ENCODE peak calls at places on chromosomes 12 and 14, in eight cellular contexts. One of them, this sample, is unnamed. For H3K4me1 and H3K36me3, the result is how much of the 10 kb centered on the place peaks cover.

GRCh38 chr12:47949441-47950341 is 13.7 kb upstream of the TMEM106C start:
- DNase-seq in upper lobe of right lung: peak
- DNase-seq in adrenal gland: peak
- DNase-seq in psoas muscle: peak
- DNase-seq in effector memory CD4-positive, alpha-beta T cell: peak
- DNase-seq in Karpas-422: peak
- DNase-seq in heart right ventricle: peak
- DNase-seq in iPS DF 6.9: peak
- DNase-seq in this sample: no peak

GRCh38 chr14:105151838-105152793 is 16.5 kb downstream of the JAG2 start:
- DNase-seq in effector memory CD4-positive, alpha-beta T cell: no peak
- DNase-seq in upper lobe of right lung: no peak
- DNase-seq in Karpas-422: no peak
- DNase-seq in psoas muscle: peak
- DNase-seq in iPS DF 6.9: no peak
- DNase-seq in heart right ventricle: peak
- DNase-seq in adrenal gland: no peak
- DNase-seq in this sample: no peak

GRCh38 chr14:74555476-74556050 is 56.5 kb downstream of the LTBP2 start:
- DNase-seq in upper lobe of right lung: no peak
- DNase-seq in adrenal gland: no peak
- DNase-seq in heart right ventricle: no peak
- DNase-seq in Karpas-422: no peak
- DNase-seq in psoas muscle: peak
- DNase-seq in effector memory CD4-positive, alpha-beta T cell: no peak
- DNase-seq in iPS DF 6.9: no peak
- DNase-seq in this sample: no peak

GRCh38 chr14:99698236-99698635 is 14.1 kb downstream of the CYP46A1 start:
- DNase-seq in upper lobe of right lung: no peak
- DNase-seq in psoas muscle: no peak
- DNase-seq in heart right ventricle: no peak
- DNase-seq in Karpas-422: no peak
- DNase-seq in adrenal gland: no peak
- DNase-seq in effector memory CD4-positive, alpha-beta T cell: no peak
- DNase-seq in iPS DF 6.9: no peak
- DNase-seq in this sample: no peak

GRCh38 chr12:10672231-10672868 is 1.5 kb downstream of the STYK1 start:
- DNase-seq in effector memory CD4-positive, alpha-beta T cell: no peak
- DNase-seq in adrenal gland: no peak
- DNase-seq in upper lobe of right lung: no peak
- DNase-seq in iPS DF 6.9: no peak
- DNase-seq in psoas muscle: no peak
- DNase-seq in heart right ventricle: no peak
- DNase-seq in Karpas-422: no peak
- DNase-seq in this sample: no peak

GRCh38 chr14:78088941-78089340 is 81.2 kb upstream of the NRXN3 start:
- DNase-seq in psoas muscle: no peak
- DNase-seq in heart right ventricle: no peak
- DNase-seq in adrenal gland: no peak
- DNase-seq in iPS DF 6.9: no peak
- DNase-seq in effector memory CD4-positive, alpha-beta T cell: no peak
- DNase-seq in Karpas-422: no peak
- DNase-seq in upper lobe of right lung: no peak
- DNase-seq in this sample: no peak

GRCh38 chr14:74620497-74620921 is 8.5 kb upstream of the LTBP2 start:
- DNase-seq in heart right ventricle: no peak
- DNase-seq in iPS DF 6.9: no peak
- DNase-seq in adrenal gland: no peak
- DNase-seq in psoas muscle: no peak
- DNase-seq in effector memory CD4-positive, alpha-beta T cell: no peak
- DNase-seq in upper lobe of right lung: no peak
- DNase-seq in Karpas-422: no peak
- DNase-seq in this sample: no peak

GRCh38 chr12:40697566-40698257 is 5.5 kb downstream of the CNTN1 start:
- DNase-seq in iPS DF 6.9: no peak
- DNase-seq in psoas muscle: no peak
- DNase-seq in heart right ventricle: no peak
- DNase-seq in effector memory CD4-positive, alpha-beta T cell: no peak
- DNase-seq in Karpas-422: no peak
- DNase-seq in adrenal gland: no peak
- DNase-seq in upper lobe of right lung: no peak
- DNase-seq in this sample: no peak

GRCh38 chr14:96253140-96253539 is 2.9 kb upstream of the BDKRB1 start:
- DNase-seq in effector memory CD4-positive, alpha-beta T cell: no peak
- DNase-seq in upper lobe of right lung: no peak
- DNase-seq in adrenal gland: no peak
- DNase-seq in heart right ventricle: no peak
- DNase-seq in Karpas-422: no peak
- DNase-seq in iPS DF 6.9: no peak
- DNase-seq in psoas muscle: no peak
- DNase-seq in this sample: no peak

GRCh38 chr14:67820428-67820881 is 876 bp downstream of the RAD51B start:
- DNase-seq in heart right ventricle: no peak
- DNase-seq in psoas muscle: no peak
- DNase-seq in adrenal gland: peak
- DNase-seq in effector memory CD4-positive, alpha-beta T cell: no peak
- DNase-seq in upper lobe of right lung: no peak
- DNase-seq in Karpas-422: peak
- DNase-seq in iPS DF 6.9: no peak
- DNase-seq in this sample: no peak

GRCh38 chr12:61414470-61414869 is 845.7 kb upstream of the USP15 start:
- DNase-seq in heart right ventricle: no peak
- DNase-seq in psoas muscle: no peak
- DNase-seq in iPS DF 6.9: no peak
- DNase-seq in Karpas-422: no peak
- DNase-seq in upper lobe of right lung: no peak
- DNase-seq in adrenal gland: no peak
- DNase-seq in effector memory CD4-positive, alpha-beta T cell: no peak
- DNase-seq in this sample: no peak

GRCh38 chr12:95623554-95624170 is 72.4 kb upstream of the USP44 start:
- DNase-seq in adrenal gland: peak
- DNase-seq in psoas muscle: peak
- DNase-seq in effector memory CD4-positive, alpha-beta T cell: peak
- DNase-seq in Karpas-422: peak
- DNase-seq in upper lobe of right lung: peak
- DNase-seq in heart right ventricle: peak
- DNase-seq in iPS DF 6.9: peak
- DNase-seq in this sample: no peak

GRCh38 chr12:6899837-6900519 is 4.6 kb upstream of the LRRC23 start:
- DNase-seq in heart right ventricle: peak
- DNase-seq in adrenal gland: peak
- DNase-seq in iPS DF 6.9: no peak
- DNase-seq in effector memory CD4-positive, alpha-beta T cell: no peak
- DNase-seq in upper lobe of right lung: peak
- DNase-seq in psoas muscle: no peak
- DNase-seq in Karpas-422: no peak
- DNase-seq in this sample: no peak

GRCh38 chr14:59333668-59334067 is 131.5 kb downstream of the GPR135 start:
- DNase-seq in Karpas-422: no peak
- DNase-seq in adrenal gland: peak
- DNase-seq in upper lobe of right lung: no peak
- DNase-seq in effector memory CD4-positive, alpha-beta T cell: no peak
- DNase-seq in iPS DF 6.9: no peak
- DNase-seq in heart right ventricle: no peak
- DNase-seq in psoas muscle: no peak
- DNase-seq in this sample: no peak
- H3K4me1 ChIP-seq in Karpas-422: under half
- H3K4me1 ChIP-seq in adrenal gland: under half
- H3K4me1 ChIP-seq in upper lobe of right lung: under half
- H3K4me1 ChIP-seq in effector memory CD4-positive, alpha-beta T cell: under half
- H3K4me1 ChIP-seq in iPS DF 6.9: under half
- H3K4me1 ChIP-seq in heart right ventricle: half or more
- H3K4me1 ChIP-seq in psoas muscle: under half
- H3K4me1 ChIP-seq in this sample: under half

GRCh38 chr12:64716839-64717455 is 42.3 kb downstream of the GNS start:
- DNase-seq in adrenal gland: no peak
- DNase-seq in heart right ventricle: no peak
- DNase-seq in effector memory CD4-positive, alpha-beta T cell: no peak
- DNase-seq in upper lobe of right lung: no peak
- DNase-seq in iPS DF 6.9: no peak
- DNase-seq in Karpas-422: no peak
- DNase-seq in psoas muscle: no peak
- DNase-seq in this sample: no peak

GRCh38 chr12:64714551-64714968 is 44.6 kb downstream of the GNS start:
- DNase-seq in iPS DF 6.9: no peak
- DNase-seq in effector memory CD4-positive, alpha-beta T cell: peak
- DNase-seq in upper lobe of right lung: no peak
- DNase-seq in Karpas-422: no peak
- DNase-seq in adrenal gland: no peak
- DNase-seq in heart right ventricle: no peak
- DNase-seq in psoas muscle: no peak
- DNase-seq in this sample: no peak

GRCh38 chr12:64718649-64719048 is 40.6 kb downstream of the GNS start:
- DNase-seq in upper lobe of right lung: no peak
- DNase-seq in iPS DF 6.9: no peak
- DNase-seq in effector memory CD4-positive, alpha-beta T cell: no peak
- DNase-seq in adrenal gland: no peak
- DNase-seq in heart right ventricle: no peak
- DNase-seq in psoas muscle: no peak
- DNase-seq in Karpas-422: no peak
- DNase-seq in this sample: no peak

GRCh38 chr12:64713372-64713771 is 45.8 kb downstream of the GNS start:
- DNase-seq in heart right ventricle: no peak
- DNase-seq in Karpas-422: no peak
- DNase-seq in upper lobe of right lung: no peak
- DNase-seq in effector memory CD4-positive, alpha-beta T cell: no peak
- DNase-seq in psoas muscle: no peak
- DNase-seq in adrenal gland: no peak
- DNase-seq in iPS DF 6.9: no peak
- DNase-seq in this sample: no peak

DNA sequence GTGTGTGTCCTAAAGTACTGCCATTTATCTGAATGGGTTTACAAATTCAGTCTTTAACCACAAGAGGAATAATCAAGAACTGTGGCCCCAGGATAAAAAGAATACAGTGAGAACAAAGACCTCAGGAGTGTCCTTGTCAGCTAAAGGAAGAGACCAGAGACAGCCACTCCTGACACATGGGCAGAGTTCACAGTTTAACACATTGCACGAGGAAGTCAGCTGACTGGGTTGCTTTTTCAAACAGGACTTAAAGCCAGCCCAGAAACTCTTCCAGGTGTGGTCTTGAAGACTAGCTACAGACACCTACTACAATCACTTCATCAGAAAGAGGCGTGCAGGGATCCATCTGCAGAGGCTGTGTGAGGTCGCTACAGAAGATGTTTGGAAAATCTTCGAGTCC is 42.8 kb downstream of the GNS start:
- DNase-seq in Karpas-422: no peak
- DNase-seq in psoas muscle: no peak
- DNase-seq in upper lobe of right lung: no peak
- DNase-seq in effector memory CD4-positive, alpha-beta T cell: no peak
- DNase-seq in iPS DF 6.9: no peak
- DNase-seq in heart right ventricle: no peak
- DNase-seq in adrenal gland: no peak
- DNase-seq in this sample: no peak
- H3K36me3 ChIP-seq in Karpas-422: under half
- H3K36me3 ChIP-seq in psoas muscle: under half
- H3K36me3 ChIP-seq in upper lobe of right lung: half or more
- H3K36me3 ChIP-seq in effector memory CD4-positive, alpha-beta T cell: under half
- H3K36me3 ChIP-seq in iPS DF 6.9: under half
- H3K36me3 ChIP-seq in heart right ventricle: half or more
- H3K36me3 ChIP-seq in adrenal gland: half or more
- H3K36me3 ChIP-seq in this sample: under half

GRCh38 chr14:35295845-35296161 is 3.6 kb downstream of the PSMA6 start:
- DNase-seq in heart right ventricle: no peak
- DNase-seq in Karpas-422: no peak
- DNase-seq in adrenal gland: no peak
- DNase-seq in effector memory CD4-positive, alpha-beta T cell: no peak
- DNase-seq in iPS DF 6.9: no peak
- DNase-seq in upper lobe of right lung: no peak
- DNase-seq in psoas muscle: no peak
- DNase-seq in this sample: no peak

GRCh38 chr14:35299708-35300107 is 7.5 kb downstream of the PSMA6 start:
- DNase-seq in adrenal gland: no peak
- DNase-seq in upper lobe of right lung: no peak
- DNase-seq in heart right ventricle: no peak
- DNase-seq in iPS DF 6.9: no peak
- DNase-seq in Karpas-422: no peak
- DNase-seq in psoas muscle: no peak
- DNase-seq in effector memory CD4-positive, alpha-beta T cell: no peak
- DNase-seq in this sample: no peak

GRCh38 chr14:35297677-35298076 is 5.5 kb downstream of the PSMA6 start:
- DNase-seq in upper lobe of right lung: no peak
- DNase-seq in adrenal gland: no peak
- DNase-seq in psoas muscle: no peak
- DNase-seq in effector memory CD4-positive, alpha-beta T cell: no peak
- DNase-seq in Karpas-422: no peak
- DNase-seq in heart right ventricle: no peak
- DNase-seq in iPS DF 6.9: no peak
- DNase-seq in this sample: no peak

GRCh38 chr14:35292770-35293561 is 784 bp downstream of the PSMA6 start:
- DNase-seq in psoas muscle: no peak
- DNase-seq in adrenal gland: no peak
- DNase-seq in heart right ventricle: no peak
- DNase-seq in Karpas-422: no peak
- DNase-seq in upper lobe of right lung: no peak
- DNase-seq in iPS DF 6.9: no peak
- DNase-seq in effector memory CD4-positive, alpha-beta T cell: no peak
- DNase-seq in this sample: no peak

DNA sequence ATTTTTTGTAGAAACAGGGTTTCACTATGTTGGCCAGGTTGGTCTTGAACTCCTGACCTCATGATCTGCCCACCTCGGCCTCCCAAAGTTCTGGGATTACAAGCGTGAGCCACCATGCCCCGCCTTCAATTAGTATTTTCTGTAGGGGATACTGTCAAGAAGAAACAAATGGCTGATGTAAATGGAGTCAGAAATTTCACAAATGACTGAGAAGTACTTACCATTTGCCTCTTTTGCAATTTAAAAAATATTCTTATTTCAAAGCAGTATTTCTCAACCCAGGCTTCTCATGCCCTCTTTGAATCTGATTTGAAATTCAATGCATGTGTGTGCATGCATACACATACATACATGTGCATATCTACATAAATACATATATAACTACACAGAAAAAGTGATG is 4.3 kb downstream of the PSMA6 start:
- DNase-seq in heart right ventricle: no peak
- DNase-seq in iPS DF 6.9: no peak
- DNase-seq in Karpas-422: no peak
- DNase-seq in psoas muscle: no peak
- DNase-seq in effector memory CD4-positive, alpha-beta T cell: no peak
- DNase-seq in upper lobe of right lung: no peak
- DNase-seq in adrenal gland: no peak
- DNase-seq in this sample: no peak
- H3K4me1 ChIP-seq in heart right ventricle: half or more
- H3K4me1 ChIP-seq in iPS DF 6.9: under half
- H3K4me1 ChIP-seq in Karpas-422: half or more
- H3K4me1 ChIP-seq in psoas muscle: half or more
- H3K4me1 ChIP-seq in effector memory CD4-positive, alpha-beta T cell: under half
- H3K4me1 ChIP-seq in upper lobe of right lung: half or more
- H3K4me1 ChIP-seq in adrenal gland: under half
- H3K4me1 ChIP-seq in this sample: under half

DNA sequence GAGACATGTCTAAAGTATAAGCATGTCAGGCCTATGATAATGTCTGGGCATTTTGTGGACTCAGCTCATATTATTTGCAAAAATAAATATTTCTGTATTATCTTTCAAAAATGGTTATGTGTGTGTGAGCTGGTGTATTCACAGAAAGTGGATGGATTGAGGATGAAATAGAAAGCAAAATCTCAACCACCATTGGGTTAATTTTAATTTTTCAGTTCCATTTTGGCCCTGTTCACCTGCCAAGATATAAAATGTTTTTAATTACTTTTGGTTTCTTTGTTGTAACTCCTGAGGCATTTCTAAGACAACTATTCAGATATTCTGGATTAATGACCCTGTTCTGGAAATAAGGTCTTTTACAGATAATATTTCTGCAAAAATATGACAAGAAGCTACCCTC is 232.7 kb upstream of the PPFIA2 start:
- DNase-seq in effector memory CD4-positive, alpha-beta T cell: no peak
- DNase-seq in psoas muscle: no peak
- DNase-seq in heart right ventricle: no peak
- DNase-seq in upper lobe of right lung: no peak
- DNase-seq in adrenal gland: no peak
- DNase-seq in iPS DF 6.9: no peak
- DNase-seq in Karpas-422: no peak
- DNase-seq in this sample: no peak
- H3K36me3 ChIP-seq in effector memory CD4-positive, alpha-beta T cell: under half
- H3K36me3 ChIP-seq in psoas muscle: under half
- H3K36me3 ChIP-seq in heart right ventricle: under half
- H3K36me3 ChIP-seq in upper lobe of right lung: under half
- H3K36me3 ChIP-seq in adrenal gland: under half
- H3K36me3 ChIP-seq in iPS DF 6.9: under half
- H3K36me3 ChIP-seq in Karpas-422: under half
- H3K36me3 ChIP-seq in this sample: under half